ENCODE peak calls at places on chromosomes 7 and 10, in ten cellular contexts. One of them, this sample, is unnamed.

GRCh38 chr7:131623154-131623553 is 66.7 kb upstream of the PODXL start:
- DNase-seq in upper lobe of right lung: no peak
- DNase-seq in brain microvascular endothelial cell: peak; percentile 88
- DNase-seq in right cardiac atrium: peak; percentile 86
- DNase-seq in pancreas: no peak
- DNase-seq in left ventricle myocardium inferior: peak; percentile 68
- DNase-seq in uterus: no peak
- DNase-seq in HCT116: no peak
- DNase-seq in IMR-90: no peak
- DNase-seq in psoas muscle: peak; percentile 30
- DNase-seq in this sample: no peak

GRCh38 chr10:7547825-7548224 is 118.9 kb downstream of the ITIH5 start:
- DNase-seq in uterus: no peak
- DNase-seq in HCT116: no peak
- DNase-seq in pancreas: no peak
- DNase-seq in right cardiac atrium: peak; percentile 54
- DNase-seq in IMR-90: no peak
- DNase-seq in psoas muscle: no peak
- DNase-seq in left ventricle myocardium inferior: no peak
- DNase-seq in upper lobe of right lung: no peak
- DNase-seq in brain microvascular endothelial cell: no peak
- DNase-seq in this sample: no peak

GRCh38 chr10:103618575-103619423 is 125.3 kb downstream of the NEURL1 start:
- DNase-seq in left ventricle myocardium inferior: peak; percentile 67
- DNase-seq in pancreas: no peak
- DNase-seq in HCT116: no peak
- DNase-seq in psoas muscle: peak; percentile 75
- DNase-seq in brain microvascular endothelial cell: no peak
- DNase-seq in uterus: peak; percentile 83
- DNase-seq in right cardiac atrium: peak; percentile 94
- DNase-seq in upper lobe of right lung: no peak
- DNase-seq in IMR-90: no peak
- DNase-seq in this sample: no peak

GRCh38 chr7:152891160-152891621 is 131.6 kb downstream of the ACTR3B start:
- DNase-seq in IMR-90: no peak
- DNase-seq in psoas muscle: no peak
- DNase-seq in HCT116: no peak
- DNase-seq in pancreas: no peak
- DNase-seq in right cardiac atrium: no peak
- DNase-seq in left ventricle myocardium inferior: no peak
- DNase-seq in upper lobe of right lung: no peak
- DNase-seq in uterus: no peak
- DNase-seq in brain microvascular endothelial cell: no peak
- DNase-seq in this sample: no peak

GRCh38 chr10:49307921-49308320 is 9.0 kb downstream of the C10orf71 start:
- DNase-seq in right cardiac atrium: no peak
- DNase-seq in brain microvascular endothelial cell: no peak
- DNase-seq in IMR-90: no peak
- DNase-seq in upper lobe of right lung: peak; percentile 56
- DNase-seq in pancreas: no peak
- DNase-seq in HCT116: no peak
- DNase-seq in psoas muscle: no peak
- DNase-seq in uterus: no peak
- DNase-seq in left ventricle myocardium inferior: no peak
- DNase-seq in this sample: no peak

GRCh38 chr10:117710181-117710798 is 167.7 kb downstream of the EMX2 start:
- DNase-seq in psoas muscle: no peak
- DNase-seq in right cardiac atrium: no peak
- DNase-seq in HCT116: no peak
- DNase-seq in IMR-90: no peak
- DNase-seq in uterus: no peak
- DNase-seq in left ventricle myocardium inferior: no peak
- DNase-seq in upper lobe of right lung: no peak
- DNase-seq in pancreas: no peak
- DNase-seq in brain microvascular endothelial cell: no peak
- DNase-seq in this sample: no peak

GRCh38 chr7:140062118-140062527 is 628 bp downstream of the PARP12 start:
- DNase-seq in left ventricle myocardium inferior: peak; percentile 23
- DNase-seq in HCT116: no peak
- DNase-seq in right cardiac atrium: peak; percentile 68
- DNase-seq in upper lobe of right lung: peak; percentile 78
- DNase-seq in uterus: no peak
- DNase-seq in brain microvascular endothelial cell: no peak
- DNase-seq in psoas muscle: peak; percentile 39
- DNase-seq in IMR-90: no peak
- DNase-seq in pancreas: peak; percentile 69
- DNase-seq in this sample: no peak

GRCh38 chr7:152329469-152329868 is 106.3 kb downstream of the KMT2C start:
- DNase-seq in right cardiac atrium: no peak
- DNase-seq in psoas muscle: no peak
- DNase-seq in HCT116: no peak
- DNase-seq in left ventricle myocardium inferior: no peak
- DNase-seq in IMR-90: no peak
- DNase-seq in brain microvascular endothelial cell: no peak
- DNase-seq in upper lobe of right lung: no peak
- DNase-seq in pancreas: no peak
- DNase-seq in uterus: no peak
- DNase-seq in this sample: no peak

GRCh38 chr7:19275000-19275399 is 129.8 kb upstream of the FERD3L start:
- DNase-seq in upper lobe of right lung: no peak
- DNase-seq in IMR-90: no peak
- DNase-seq in brain microvascular endothelial cell: no peak
- DNase-seq in pancreas: no peak
- DNase-seq in uterus: no peak
- DNase-seq in left ventricle myocardium inferior: no peak
- DNase-seq in psoas muscle: no peak
- DNase-seq in HCT116: no peak
- DNase-seq in right cardiac atrium: no peak
- DNase-seq in this sample: no peak

GRCh38 chr7:86733783-86734182 is 90.1 kb downstream of the GRM3 start:
- DNase-seq in HCT116: no peak
- DNase-seq in brain microvascular endothelial cell: peak; percentile 63
- DNase-seq in psoas muscle: no peak
- DNase-seq in pancreas: no peak
- DNase-seq in left ventricle myocardium inferior: no peak
- DNase-seq in IMR-90: peak; percentile 0
- DNase-seq in upper lobe of right lung: no peak
- DNase-seq in right cardiac atrium: no peak
- DNase-seq in uterus: no peak
- DNase-seq in this sample: no peak

GRCh38 chr10:103021150-103021896 is 103.2 kb downstream of the CNNM2 start:
- DNase-seq in right cardiac atrium: no peak
- DNase-seq in psoas muscle: no peak
- DNase-seq in uterus: no peak
- DNase-seq in left ventricle myocardium inferior: no peak
- DNase-seq in brain microvascular endothelial cell: no peak
- DNase-seq in upper lobe of right lung: no peak
- DNase-seq in HCT116: no peak
- DNase-seq in IMR-90: no peak
- DNase-seq in pancreas: no peak
- DNase-seq in this sample: no peak

GRCh38 chr7:27203378-27203953 is 3.6 kb upstream of the HOXA13 start:
- DNase-seq in pancreas: no peak
- DNase-seq in upper lobe of right lung: no peak
- DNase-seq in HCT116: no peak
- DNase-seq in left ventricle myocardium inferior: no peak
- DNase-seq in brain microvascular endothelial cell: no peak
- DNase-seq in right cardiac atrium: no peak
- DNase-seq in uterus: no peak
- DNase-seq in IMR-90: no peak
- DNase-seq in psoas muscle: no peak
- DNase-seq in this sample: no peak

GRCh38 chr7:132575336-132575986 is 809 bp downstream of the PLXNA4 start:
- DNase-seq in upper lobe of right lung: no peak
- DNase-seq in HCT116: no peak
- DNase-seq in brain microvascular endothelial cell: peak; percentile 23
- DNase-seq in left ventricle myocardium inferior: peak; percentile 71
- DNase-seq in pancreas: no peak
- DNase-seq in IMR-90: peak; percentile 18
- DNase-seq in uterus: peak; percentile 61
- DNase-seq in right cardiac atrium: peak; percentile 90
- DNase-seq in psoas muscle: peak; percentile 43
- DNase-seq in this sample: no peak

GRCh38 chr10:16686081-16686902 is 130.9 kb downstream of the RSU1 start:
- DNase-seq in right cardiac atrium: no peak
- DNase-seq in HCT116: no peak
- DNase-seq in IMR-90: no peak
- DNase-seq in psoas muscle: no peak
- DNase-seq in pancreas: no peak
- DNase-seq in left ventricle myocardium inferior: no peak
- DNase-seq in upper lobe of right lung: no peak
- DNase-seq in brain microvascular endothelial cell: no peak
- DNase-seq in uterus: no peak
- DNase-seq in this sample: no peak
- H3K27ac ChIP-seq in right cardiac atrium: no peak overlapping the region
- H3K27ac ChIP-seq in HCT116: no peak overlapping the region
- H3K27ac ChIP-seq in IMR-90: no peak overlapping the region
- H3K27ac ChIP-seq in psoas muscle: no peak overlapping the region
- H3K27ac ChIP-seq in pancreas: no peak overlapping the region
- H3K27ac ChIP-seq in left ventricle myocardium inferior: no peak overlapping the region
- H3K27ac ChIP-seq in upper lobe of right lung: no peak overlapping the region
- H3K27ac ChIP-seq in brain microvascular endothelial cell: no peak overlapping the region
- H3K27ac ChIP-seq in uterus: no peak overlapping the region
- H3K27ac ChIP-seq in this sample: no peak overlapping the region

GRCh38 chr7:32071466-32072091 is 1.4 kb upstream of the PDE1C start:
- DNase-seq in left ventricle myocardium inferior: no peak
- DNase-seq in pancreas: no peak
- DNase-seq in brain microvascular endothelial cell: no peak
- DNase-seq in right cardiac atrium: peak; percentile 29
- DNase-seq in uterus: no peak
- DNase-seq in psoas muscle: no peak
- DNase-seq in IMR-90: no peak
- DNase-seq in upper lobe of right lung: no peak
- DNase-seq in HCT116: no peak
- DNase-seq in this sample: no peak
- H3K27ac ChIP-seq in left ventricle myocardium inferior: peak overlapping the region; percentile 94
- H3K27ac ChIP-seq in pancreas: no peak overlapping the region
- H3K27ac ChIP-seq in brain microvascular endothelial cell: no peak overlapping the region
- H3K27ac ChIP-seq in right cardiac atrium: peak overlapping the region; percentile 92
- H3K27ac ChIP-seq in uterus: no peak overlapping the region
- H3K27ac ChIP-seq in psoas muscle: no peak overlapping the region
- H3K27ac ChIP-seq in IMR-90: peak overlapping the region; percentile 49
- H3K27ac ChIP-seq in upper lobe of right lung: peak overlapping the region; percentile 65
- H3K27ac ChIP-seq in HCT116: no peak overlapping the region
- H3K27ac ChIP-seq in this sample: no peak overlapping the region

GRCh38 chr10:69846252-69847000 is 44.7 kb downstream of the COL13A1 start:
- DNase-seq in uterus: no peak
- DNase-seq in brain microvascular endothelial cell: no peak
- DNase-seq in right cardiac atrium: no peak
- DNase-seq in upper lobe of right lung: no peak
- DNase-seq in HCT116: no peak
- DNase-seq in pancreas: no peak
- DNase-seq in IMR-90: peak; percentile 27
- DNase-seq in psoas muscle: peak; percentile 60
- DNase-seq in left ventricle myocardium inferior: no peak
- DNase-seq in this sample: no peak

GRCh38 chr10:69843923-69844322 is 42.2 kb downstream of the COL13A1 start:
- DNase-seq in psoas muscle: no peak
- DNase-seq in uterus: no peak
- DNase-seq in IMR-90: no peak
- DNase-seq in upper lobe of right lung: no peak
- DNase-seq in brain microvascular endothelial cell: no peak
- DNase-seq in HCT116: no peak
- DNase-seq in right cardiac atrium: no peak
- DNase-seq in pancreas: no peak
- DNase-seq in left ventricle myocardium inferior: no peak
- DNase-seq in this sample: no peak

GRCh38 chr10:69842932-69843331 is 41.2 kb downstream of the COL13A1 start:
- DNase-seq in psoas muscle: no peak
- DNase-seq in right cardiac atrium: no peak
- DNase-seq in IMR-90: peak; percentile 34
- DNase-seq in uterus: no peak
- DNase-seq in pancreas: no peak
- DNase-seq in HCT116: no peak
- DNase-seq in upper lobe of right lung: no peak
- DNase-seq in brain microvascular endothelial cell: no peak
- DNase-seq in left ventricle myocardium inferior: no peak
- DNase-seq in this sample: no peak

GRCh38 chr10:69845574-69846251 is 44.0 kb downstream of the COL13A1 start:
- DNase-seq in IMR-90: peak; percentile 42
- DNase-seq in upper lobe of right lung: no peak
- DNase-seq in pancreas: peak; percentile 74
- DNase-seq in psoas muscle: peak; percentile 70
- DNase-seq in left ventricle myocardium inferior: peak; percentile 62
- DNase-seq in right cardiac atrium: peak; percentile 88
- DNase-seq in HCT116: no peak
- DNase-seq in uterus: no peak
- DNase-seq in brain microvascular endothelial cell: no peak
- DNase-seq in this sample: no peak

GRCh38 chr10:69844698-69845097 is 43.0 kb downstream of the COL13A1 start:
- DNase-seq in left ventricle myocardium inferior: no peak
- DNase-seq in brain microvascular endothelial cell: no peak
- DNase-seq in upper lobe of right lung: no peak
- DNase-seq in psoas muscle: no peak
- DNase-seq in uterus: no peak
- DNase-seq in pancreas: no peak
- DNase-seq in IMR-90: no peak
- DNase-seq in HCT116: no peak
- DNase-seq in right cardiac atrium: no peak
- DNase-seq in this sample: no peak
- H3K27ac ChIP-seq in left ventricle myocardium inferior: no peak overlapping the region
- H3K27ac ChIP-seq in brain microvascular endothelial cell: no peak overlapping the region
- H3K27ac ChIP-seq in upper lobe of right lung: no peak overlapping the region
- H3K27ac ChIP-seq in psoas muscle: peak overlapping the region; percentile 95
- H3K27ac ChIP-seq in uterus: no peak overlapping the region
- H3K27ac ChIP-seq in pancreas: no peak overlapping the region
- H3K27ac ChIP-seq in IMR-90: no peak overlapping the region
- H3K27ac ChIP-seq in HCT116: no peak overlapping the region
- H3K27ac ChIP-seq in right cardiac atrium: no peak overlapping the region
- H3K27ac ChIP-seq in this sample: no peak overlapping the region

GRCh38 chr10:24385776-24386175 is 176.8 kb downstream of the KIAA1217 start:
- DNase-seq in upper lobe of right lung: no peak
- DNase-seq in psoas muscle: no peak
- DNase-seq in IMR-90: peak; percentile 30
- DNase-seq in pancreas: no peak
- DNase-seq in HCT116: no peak
- DNase-seq in uterus: no peak
- DNase-seq in left ventricle myocardium inferior: no peak
- DNase-seq in right cardiac atrium: no peak
- DNase-seq in brain microvascular endothelial cell: peak; percentile 95
- DNase-seq in this sample: no peak

GRCh38 chr10:24383681-24384106 is 174.8 kb downstream of the KIAA1217 start:
- DNase-seq in brain microvascular endothelial cell: peak; percentile 99
- DNase-seq in left ventricle myocardium inferior: peak; percentile 86
- DNase-seq in HCT116: peak; percentile 81
- DNase-seq in pancreas: peak; percentile 96
- DNase-seq in IMR-90: peak; percentile 98
- DNase-seq in upper lobe of right lung: peak; percentile 89
- DNase-seq in psoas muscle: peak; percentile 93
- DNase-seq in right cardiac atrium: peak; percentile 91
- DNase-seq in uterus: peak; percentile 72
- DNase-seq in this sample: peak; percentile 95

GRCh38 chr10:24382596-24382978 is 173.6 kb downstream of the KIAA1217 start:
- DNase-seq in psoas muscle: no peak
- DNase-seq in HCT116: no peak
- DNase-seq in right cardiac atrium: no peak
- DNase-seq in left ventricle myocardium inferior: no peak
- DNase-seq in brain microvascular endothelial cell: peak; percentile 16
- DNase-seq in IMR-90: no peak
- DNase-seq in upper lobe of right lung: no peak
- DNase-seq in uterus: no peak
- DNase-seq in pancreas: no peak
- DNase-seq in this sample: no peak

GRCh38 chr10:24382979-24383663 is 174.2 kb downstream of the KIAA1217 start:
- DNase-seq in psoas muscle: peak; percentile 27
- DNase-seq in right cardiac atrium: no peak
- DNase-seq in left ventricle myocardium inferior: no peak
- DNase-seq in brain microvascular endothelial cell: peak; percentile 4
- DNase-seq in IMR-90: no peak
- DNase-seq in upper lobe of right lung: no peak
- DNase-seq in pancreas: peak; percentile 63
- DNase-seq in uterus: no peak
- DNase-seq in HCT116: no peak
- DNase-seq in this sample: no peak

GRCh38 chr10:24384954-24385353 is 176.0 kb downstream of the KIAA1217 start:
- DNase-seq in IMR-90: no peak
- DNase-seq in right cardiac atrium: no peak
- DNase-seq in HCT116: no peak
- DNase-seq in pancreas: no peak
- DNase-seq in upper lobe of right lung: no peak
- DNase-seq in uterus: no peak
- DNase-seq in left ventricle myocardium inferior: no peak
- DNase-seq in psoas muscle: peak; percentile 24
- DNase-seq in brain microvascular endothelial cell: no peak
- DNase-seq in this sample: no peak
- H3K27ac ChIP-seq in IMR-90: no peak overlapping the region
- H3K27ac ChIP-seq in right cardiac atrium: no peak overlapping the region
- H3K27ac ChIP-seq in HCT116: no peak overlapping the region
- H3K27ac ChIP-seq in pancreas: peak overlapping the region; percentile 28
- H3K27ac ChIP-seq in upper lobe of right lung: no peak overlapping the region
- H3K27ac ChIP-seq in uterus: no peak overlapping the region
- H3K27ac ChIP-seq in left ventricle myocardium inferior: peak overlapping the region; percentile 75
- H3K27ac ChIP-seq in psoas muscle: peak overlapping the region; percentile 89
- H3K27ac ChIP-seq in brain microvascular endothelial cell: peak overlapping the region; percentile 98
- H3K27ac ChIP-seq in this sample: no peak overlapping the region

This sample was measured in AG04450.